ENCODE peak calls at places on chromosomes 5 and 9, in six cellular contexts. One of them, this sample, is unnamed.

GRCh38 chr5:34574976-34575467 is 81.1 kb upstream of the RAI14 start:
- DNase-seq in C1 segment of cervical spinal cord: no peak
- DNase-seq in glutamatergic neuron: no peak
- DNase-seq in mesenchymal stem cell: no peak
- DNase-seq in foreskin keratinocyte: no peak
- DNase-seq in stomach: no peak
- DNase-seq in this sample: no peak

GRCh38 chr9:77433675-77434445 is 214.3 kb downstream of the GNA14 start:
- DNase-seq in glutamatergic neuron: peak
- DNase-seq in mesenchymal stem cell: peak
- DNase-seq in C1 segment of cervical spinal cord: peak
- DNase-seq in foreskin keratinocyte: peak
- DNase-seq in stomach: peak
- DNase-seq in this sample: peak

GRCh38 chr9:134641989-134642384 is 384 bp downstream of the COL5A1 start:
- DNase-seq in glutamatergic neuron: no peak
- DNase-seq in foreskin keratinocyte: no peak
- DNase-seq in stomach: no peak
- DNase-seq in C1 segment of cervical spinal cord: no peak
- DNase-seq in mesenchymal stem cell: no peak
- DNase-seq in this sample: no peak

GRCh38 chr9:69433426-69433825 is 108.4 kb downstream of the ENTREP1 start:
- DNase-seq in glutamatergic neuron: no peak
- DNase-seq in foreskin keratinocyte: peak
- DNase-seq in mesenchymal stem cell: no peak
- DNase-seq in stomach: no peak
- DNase-seq in C1 segment of cervical spinal cord: no peak
- DNase-seq in this sample: no peak

GRCh38 chr5:140356878-140357730 is 2.9 kb upstream of the SLC4A9 start:
- DNase-seq in mesenchymal stem cell: no peak
- DNase-seq in stomach: no peak
- DNase-seq in foreskin keratinocyte: no peak
- DNase-seq in C1 segment of cervical spinal cord: no peak
- DNase-seq in glutamatergic neuron: no peak
- DNase-seq in this sample: no peak

GRCh38 chr5:33148076-33148501 is 292.7 kb upstream of the TARS1 start:
- DNase-seq in mesenchymal stem cell: peak
- DNase-seq in foreskin keratinocyte: peak
- DNase-seq in C1 segment of cervical spinal cord: no peak
- DNase-seq in stomach: no peak
- DNase-seq in glutamatergic neuron: no peak
- DNase-seq in this sample: no peak

GRCh38 chr9:106784076-106784475 is 78.9 kb upstream of the ZNF462 start:
- DNase-seq in foreskin keratinocyte: peak
- DNase-seq in C1 segment of cervical spinal cord: no peak
- DNase-seq in stomach: no peak
- DNase-seq in mesenchymal stem cell: peak
- DNase-seq in glutamatergic neuron: no peak
- DNase-seq in this sample: no peak

GRCh38 chr5:177339107-177339638 is 12.3 kb downstream of the LMAN2 start:
- DNase-seq in stomach: no peak
- DNase-seq in mesenchymal stem cell: no peak
- DNase-seq in glutamatergic neuron: no peak
- DNase-seq in foreskin keratinocyte: no peak
- DNase-seq in C1 segment of cervical spinal cord: no peak
- DNase-seq in this sample: no peak

GRCh38 chr5:36751881-36752280 is 124.7 kb upstream of the NIPBL start:
- DNase-seq in glutamatergic neuron: no peak
- DNase-seq in mesenchymal stem cell: no peak
- DNase-seq in stomach: no peak
- DNase-seq in foreskin keratinocyte: no peak
- DNase-seq in C1 segment of cervical spinal cord: no peak
- DNase-seq in this sample: no peak

GRCh38 chr9:127873886-127874285 is 3.6 kb downstream of the AK1 start:
- DNase-seq in glutamatergic neuron: no peak
- DNase-seq in foreskin keratinocyte: no peak
- DNase-seq in mesenchymal stem cell: no peak
- DNase-seq in C1 segment of cervical spinal cord: peak
- DNase-seq in stomach: peak
- DNase-seq in this sample: peak

GRCh38 chr5:105371169-105371568 is 1808.6 kb upstream of the NUDT12 start:
- DNase-seq in glutamatergic neuron: no peak
- DNase-seq in C1 segment of cervical spinal cord: no peak
- DNase-seq in foreskin keratinocyte: no peak
- DNase-seq in mesenchymal stem cell: no peak
- DNase-seq in stomach: no peak
- DNase-seq in this sample: no peak

GRCh38 chr5:159819671-159820411 is 96.4 kb upstream of the ADRA1B start:
- DNase-seq in glutamatergic neuron: no peak
- DNase-seq in foreskin keratinocyte: no peak
- DNase-seq in stomach: peak
- DNase-seq in mesenchymal stem cell: peak
- DNase-seq in C1 segment of cervical spinal cord: no peak
- DNase-seq in this sample: no peak

GRCh38 chr9:95876595-95876994 is 1.1 kb downstream of the ERCC6L2 start:
- DNase-seq in foreskin keratinocyte: peak
- DNase-seq in mesenchymal stem cell: peak
- DNase-seq in stomach: no peak
- DNase-seq in glutamatergic neuron: no peak
- DNase-seq in C1 segment of cervical spinal cord: no peak
- DNase-seq in this sample: no peak

GRCh38 chr5:6843821-6844220 is 130.6 kb downstream of the TENT4A start:
- DNase-seq in foreskin keratinocyte: no peak
- DNase-seq in C1 segment of cervical spinal cord: no peak
- DNase-seq in glutamatergic neuron: no peak
- DNase-seq in mesenchymal stem cell: no peak
- DNase-seq in stomach: no peak
- DNase-seq in this sample: no peak

GRCh38 chr9:93295031-93295430 is 111.1 kb downstream of the WNK2 start:
- DNase-seq in stomach: no peak
- DNase-seq in foreskin keratinocyte: no peak
- DNase-seq in mesenchymal stem cell: no peak
- DNase-seq in glutamatergic neuron: no peak
- DNase-seq in C1 segment of cervical spinal cord: no peak
- DNase-seq in this sample: no peak